ENCODE peak calls at places on chromosome 14, in four cellular contexts. A, R, F and B are unnamed samples.

GRCh38 chr14:55641954-55642353 is 61.9 kb downstream of the KTN1 start:
- DNase-seq in R (no peak), F (no peak), A (no peak), B (no peak)

GRCh38 chr14:75861161-75861621 is 120.6 kb downstream of the TGFB3 start:
- DNase-seq in F (peak), R (peak), A (no peak), B (peak)

GRCh38 chr14:38350102-38350501 is 94.2 kb upstream of the CLEC14A start:
- DNase-seq in F (no peak), A (no peak), R (no peak), B (no peak)

GRCh38 chr14:49959822-49960408 is 67.0 kb downstream of the ARF6 start:
- DNase-seq in F (no peak), R (no peak), A (no peak), B (no peak)

GRCh38 chr14:34181308-34181707 is 230.4 kb upstream of the EGLN3 start:
- DNase-seq in F (no peak), R (no peak), A (no peak), B (no peak)

GRCh38 chr14:34650786-34651584 is 21.0 kb upstream of the SNX6 start:
- DNase-seq in F (no peak), R (peak), A (peak), B (peak)

GRCh38 chr14:51382506-51382905 is 142.5 kb downstream of the TMX1 start:
- DNase-seq in R (no peak), F (no peak), A (no peak), B (no peak)

GRCh38 chr14:85978851-85979250 is 448.9 kb downstream of the FLRT2 start:
- DNase-seq in R (no peak), F (no peak), A (no peak), B (no peak)

GRCh38 chr14:92568621-92569479 is 55.3 kb downstream of the RIN3 start:
- DNase-seq in A (no peak), R (no peak), F (no peak), B (no peak)

GRCh38 chr14:53011053-53011462 is 60.2 kb upstream of the FERMT2 start:
- DNase-seq in F (peak), R (peak), A (peak), B (peak)

GRCh38 chr14:23066368-23066767 is 9.0 kb upstream of the CDH24 start:
- DNase-seq in R (no peak), A (no peak), F (no peak), B (no peak)

GRCh38 chr14:88323086-88323519 is at the start of gene KCNK10:
- DNase-seq in A (no peak), R (no peak), F (no peak), B (no peak)

GRCh38 chr14:56216631-56217379 is 98.6 kb downstream of the PELI2 start:
- DNase-seq in F (peak), A (no peak), R (no peak), B (peak)

GRCh38 chr14:100587763-100588411 is 670 bp upstream of the BEGAIN start:
- DNase-seq in A (no peak), R (no peak), F (peak), B (no peak)

GRCh38 chr14:88044782-88045446 is 40.0 kb downstream of the GPR65 start:
- DNase-seq in F (no peak), R (no peak), A (no peak), B (no peak)

GRCh38 chr14:99137001-99137700 is 134.8 kb downstream of the BCL11B start:
- DNase-seq in A (no peak), R (no peak), F (no peak), B (no peak)

GRCh38 chr14:90388437-90388836 is 8.4 kb upstream of the CALM1 start:
- DNase-seq in A (peak), F (peak), R (peak), B (peak)

GRCh38 chr14:93318927-93319326 is 13.9 kb downstream of the BTBD7 start:
- DNase-seq in R (peak), A (no peak), F (no peak), B (no peak)

GRCh38 chr14:90228478-90228877 is 27.9 kb upstream of the PSMC1 start:
- DNase-seq in R (no peak), A (no peak), F (no peak), B (no peak)

GRCh38 chr14:51860836-51861583 is 598 bp downstream of the GNG2 start:
- DNase-seq in R (no peak), A (no peak), F (no peak), B (peak)

GRCh38 chr14:36580141-36580855 is 2.1 kb downstream of the NKX2-8 start:
- DNase-seq in F (no peak), A (no peak), R (no peak), B (no peak)

DNA sequence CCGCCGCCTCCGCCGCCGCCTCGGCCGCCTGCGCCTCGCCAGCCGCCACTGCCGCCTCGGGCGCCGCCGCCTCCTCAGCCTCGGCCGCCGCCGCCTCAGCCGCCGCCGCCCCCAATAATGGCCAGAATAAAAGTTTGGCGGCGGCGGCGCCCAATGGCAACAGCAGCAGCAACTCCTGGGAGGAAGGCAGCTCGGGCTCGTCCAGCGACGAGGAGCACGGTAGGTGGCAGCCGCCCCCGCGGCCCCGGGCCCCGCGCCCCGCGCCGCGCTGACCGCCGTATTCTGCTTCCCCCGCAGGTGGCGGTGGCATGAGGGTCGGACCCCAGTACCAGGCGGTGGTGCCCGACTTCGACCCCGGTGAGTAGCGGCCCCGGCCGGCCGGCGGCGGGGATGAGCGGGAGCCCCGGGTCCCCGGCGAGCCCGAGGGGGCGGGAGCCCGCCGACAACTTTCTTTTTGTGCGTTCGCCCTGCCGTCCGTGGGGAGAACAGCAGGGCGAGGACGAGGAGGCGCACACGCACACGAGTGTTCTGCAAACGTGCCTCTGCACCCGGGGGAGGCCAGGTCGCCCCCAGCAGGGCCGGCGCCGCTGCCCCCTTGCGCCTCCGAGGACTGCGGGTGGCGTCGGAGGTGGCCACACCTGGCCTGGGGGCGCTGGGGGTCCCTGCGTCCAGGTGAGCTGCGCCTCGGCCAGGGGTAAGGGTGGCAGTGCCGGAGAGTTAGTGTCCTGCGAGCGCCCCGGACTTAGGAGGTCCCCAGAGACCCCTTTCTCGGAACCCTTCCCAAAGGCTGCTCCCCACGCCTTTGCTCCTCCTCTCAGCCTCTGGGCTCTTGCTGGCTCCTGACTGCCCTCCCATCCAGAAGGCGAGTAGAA is 756 bp downstream of the RCOR1 start:
- DNase-seq in R (no peak), A (no peak), F (peak), B (peak)
- TF ChIP-seq CTCF in R (peak), A (peak), F (peak), B (peak)

GRCh38 chr14:97022741-97023140 is 225.6 kb downstream of the VRK1 start:
- DNase-seq in R (no peak), A (no peak), F (no peak), B (no peak)

GRCh38 chr14:97027256-97027999 is 230.2 kb downstream of the VRK1 start:
- DNase-seq in A (no peak), R (no peak), F (no peak), B (no peak)

GRCh38 chr14:97021571-97022171 is 224.5 kb downstream of the VRK1 start:
- DNase-seq in A (no peak), R (no peak), F (no peak), B (no peak)

GRCh38 chr14:97025722-97026121 is 228.5 kb downstream of the VRK1 start:
- DNase-seq in R (no peak), A (no peak), F (no peak), B (no peak)

DNA sequence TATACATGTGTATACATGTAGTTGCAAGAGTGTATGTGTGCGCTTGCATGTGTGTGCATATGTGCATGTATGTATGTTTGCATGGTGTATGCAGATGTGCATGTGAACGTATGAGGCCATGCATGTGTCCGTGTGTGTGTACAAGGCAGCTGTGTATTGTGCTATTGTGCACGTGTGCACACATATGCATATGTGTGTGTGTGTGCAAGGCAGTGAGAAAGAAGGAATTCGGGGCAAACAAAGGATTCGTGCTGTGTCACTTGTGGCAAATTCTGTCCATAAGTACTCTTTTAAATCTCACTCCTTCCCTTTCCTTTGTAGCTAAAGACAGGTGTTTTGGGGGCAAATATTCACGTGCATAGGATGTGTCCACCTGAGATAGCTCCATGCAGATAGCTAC is 227.1 kb downstream of the VRK1 start:
- DNase-seq in F (no peak), R (no peak), A (no peak), B (no peak)
- H3K4me3 ChIP-seq in F (no peak), R (no peak), A (no peak), B (no peak)

DNA sequence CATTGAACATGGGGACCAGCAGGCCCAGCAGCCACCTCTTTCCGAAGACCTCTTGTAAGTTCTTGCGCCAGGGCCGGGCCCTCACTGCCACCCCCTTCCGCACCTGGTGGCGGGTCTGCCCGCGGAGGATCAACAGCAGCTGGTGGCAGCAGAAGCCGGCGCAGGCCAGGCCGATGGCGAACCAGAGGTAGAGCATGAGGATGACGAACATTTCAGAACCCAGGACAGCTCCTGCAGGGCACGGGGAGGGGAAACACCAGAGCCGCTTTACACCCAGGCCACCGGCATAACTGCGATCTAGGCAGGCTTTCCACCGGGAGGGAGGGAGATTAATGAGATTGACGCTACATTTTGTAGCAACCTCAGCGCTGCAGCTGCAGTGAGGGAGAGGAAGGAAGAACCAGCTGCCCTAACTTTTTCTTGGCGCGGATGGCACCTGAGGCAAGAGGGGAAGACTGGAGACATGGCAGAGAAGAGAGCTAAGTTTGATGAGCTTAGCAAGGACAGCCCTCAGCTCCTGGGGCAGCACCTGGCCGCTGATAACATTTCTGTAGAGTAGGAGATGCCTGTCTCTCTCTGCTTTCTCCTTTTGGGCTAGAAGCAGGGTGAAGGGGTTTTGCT is 7.8 kb downstream of the ZDHHC22 start:
- DNase-seq in F (peak), R (peak), A (peak), B (peak)
- TF ChIP-seq CTCF in F (no peak), R (no peak), A (no peak), B (no peak)

DNA sequence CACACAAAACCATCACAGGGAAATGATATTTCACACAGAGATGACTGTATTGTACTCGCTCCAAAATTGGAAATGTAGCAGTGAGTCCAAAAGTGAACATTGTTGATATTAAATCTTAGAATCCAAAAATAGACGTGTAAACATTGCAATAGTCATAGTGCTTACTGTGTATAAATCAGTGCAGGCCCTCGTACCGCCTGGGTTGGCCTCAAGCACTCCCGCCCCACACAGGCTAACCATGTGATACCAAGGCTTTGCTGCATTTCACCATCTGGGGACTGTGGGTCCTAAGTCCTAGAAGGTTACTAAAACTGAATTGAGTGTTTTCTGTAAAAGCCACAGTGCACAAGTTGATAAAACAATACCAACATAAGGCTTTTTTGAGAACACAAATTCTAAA is 107.3 kb downstream of the PPP2R5E start:
- DNase-seq in R (peak), A (peak), F (peak), B (peak)
- H3K4me3 ChIP-seq in R (no peak), A (no peak), F (no peak), B (no peak)